ENCODE peak calls at places on chromosome 12, in nine cellular contexts. One of them, this sample, is unnamed.

GRCh38 chr12:54595471-54595870 is 7.0 kb upstream of the PPP1R1A start:
- DNase-seq in fibroblast of villous mesenchyme: no peak
- DNase-seq in MM.1S: no peak
- DNase-seq in AG09309: no peak
- DNase-seq in brain microvascular endothelial cell: no peak
- DNase-seq in GM12864: no peak
- DNase-seq in GM12865: no peak
- DNase-seq in CD8-positive, alpha-beta T cell: no peak
- DNase-seq in uterus: no peak
- DNase-seq in this sample: no peak

GRCh38 chr12:124493809-124494750 is 73.3 kb downstream of the NCOR2 start:
- DNase-seq in fibroblast of villous mesenchyme: no peak
- DNase-seq in MM.1S: no peak
- DNase-seq in AG09309: no peak
- DNase-seq in brain microvascular endothelial cell: no peak
- DNase-seq in GM12864: peak
- DNase-seq in GM12865: peak
- DNase-seq in CD8-positive, alpha-beta T cell: no peak
- DNase-seq in uterus: no peak
- DNase-seq in this sample: peak

GRCh38 chr12:43899574-43899973 is 63.7 kb downstream of the TMEM117 start:
- DNase-seq in fibroblast of villous mesenchyme: no peak
- DNase-seq in MM.1S: no peak
- DNase-seq in AG09309: no peak
- DNase-seq in brain microvascular endothelial cell: no peak
- DNase-seq in GM12864: no peak
- DNase-seq in GM12865: no peak
- DNase-seq in CD8-positive, alpha-beta T cell: no peak
- DNase-seq in uterus: no peak
- DNase-seq in this sample: no peak

GRCh38 chr12:98743362-98743953 is 98.4 kb downstream of the APAF1 start:
- DNase-seq in fibroblast of villous mesenchyme: no peak
- DNase-seq in MM.1S: no peak
- DNase-seq in AG09309: no peak
- DNase-seq in brain microvascular endothelial cell: peak
- DNase-seq in GM12864: no peak
- DNase-seq in GM12865: peak
- DNase-seq in CD8-positive, alpha-beta T cell: no peak
- DNase-seq in uterus: no peak
- DNase-seq in this sample: peak

GRCh38 chr12:94973202-94973601 is 30.3 kb downstream of the NDUFA12 start:
- DNase-seq in fibroblast of villous mesenchyme: peak
- DNase-seq in MM.1S: no peak
- DNase-seq in AG09309: peak
- DNase-seq in brain microvascular endothelial cell: no peak
- DNase-seq in GM12864: no peak
- DNase-seq in GM12865: no peak
- DNase-seq in CD8-positive, alpha-beta T cell: no peak
- DNase-seq in uterus: no peak
- DNase-seq in this sample: no peak

GRCh38 chr12:63845726-63846125 is 1.2 kb downstream of the SRGAP1 start:
- DNase-seq in fibroblast of villous mesenchyme: peak
- DNase-seq in MM.1S: no peak
- DNase-seq in AG09309: peak
- DNase-seq in brain microvascular endothelial cell: peak
- DNase-seq in GM12864: no peak
- DNase-seq in GM12865: no peak
- DNase-seq in CD8-positive, alpha-beta T cell: no peak
- DNase-seq in uterus: no peak
- DNase-seq in this sample: no peak

GRCh38 chr12:92753976-92754885 is 51.4 kb downstream of the PLEKHG7 start:
- DNase-seq in fibroblast of villous mesenchyme: no peak
- DNase-seq in MM.1S: no peak
- DNase-seq in AG09309: no peak
- DNase-seq in brain microvascular endothelial cell: peak
- DNase-seq in GM12864: no peak
- DNase-seq in GM12865: no peak
- DNase-seq in CD8-positive, alpha-beta T cell: no peak
- DNase-seq in uterus: peak
- DNase-seq in this sample: no peak

GRCh38 chr12:79643821-79644220 is 46.9 kb downstream of the PAWR start:
- DNase-seq in fibroblast of villous mesenchyme: no peak
- DNase-seq in MM.1S: no peak
- DNase-seq in AG09309: no peak
- DNase-seq in brain microvascular endothelial cell: no peak
- DNase-seq in GM12864: no peak
- DNase-seq in GM12865: no peak
- DNase-seq in CD8-positive, alpha-beta T cell: no peak
- DNase-seq in uterus: no peak
- DNase-seq in this sample: no peak

GRCh38 chr12:68773582-68773981 is 27.6 kb downstream of the SLC35E3 start:
- DNase-seq in fibroblast of villous mesenchyme: peak
- DNase-seq in MM.1S: no peak
- DNase-seq in AG09309: no peak
- DNase-seq in brain microvascular endothelial cell: no peak
- DNase-seq in GM12864: no peak
- DNase-seq in GM12865: no peak
- DNase-seq in CD8-positive, alpha-beta T cell: no peak
- DNase-seq in uterus: no peak
- DNase-seq in this sample: no peak

GRCh38 chr12:68771223-68771925 is 25.4 kb downstream of the SLC35E3 start:
- DNase-seq in fibroblast of villous mesenchyme: no peak
- DNase-seq in MM.1S: no peak
- DNase-seq in AG09309: no peak
- DNase-seq in brain microvascular endothelial cell: no peak
- DNase-seq in GM12864: no peak
- DNase-seq in GM12865: no peak
- DNase-seq in CD8-positive, alpha-beta T cell: no peak
- DNase-seq in uterus: no peak
- DNase-seq in this sample: no peak

GRCh38 chr12:68772714-68773113 is 26.7 kb downstream of the SLC35E3 start:
- DNase-seq in fibroblast of villous mesenchyme: no peak
- DNase-seq in MM.1S: peak
- DNase-seq in AG09309: no peak
- DNase-seq in brain microvascular endothelial cell: no peak
- DNase-seq in GM12864: no peak
- DNase-seq in GM12865: peak
- DNase-seq in CD8-positive, alpha-beta T cell: peak
- DNase-seq in uterus: no peak
- DNase-seq in this sample: peak

GRCh38 chr12:68776976-68777610 is 30.9 kb upstream of the MDM2 start:
- DNase-seq in fibroblast of villous mesenchyme: no peak
- DNase-seq in MM.1S: no peak
- DNase-seq in AG09309: no peak
- DNase-seq in brain microvascular endothelial cell: no peak
- DNase-seq in GM12864: no peak
- DNase-seq in GM12865: no peak
- DNase-seq in CD8-positive, alpha-beta T cell: no peak
- DNase-seq in uterus: no peak
- DNase-seq in this sample: no peak

DNA sequence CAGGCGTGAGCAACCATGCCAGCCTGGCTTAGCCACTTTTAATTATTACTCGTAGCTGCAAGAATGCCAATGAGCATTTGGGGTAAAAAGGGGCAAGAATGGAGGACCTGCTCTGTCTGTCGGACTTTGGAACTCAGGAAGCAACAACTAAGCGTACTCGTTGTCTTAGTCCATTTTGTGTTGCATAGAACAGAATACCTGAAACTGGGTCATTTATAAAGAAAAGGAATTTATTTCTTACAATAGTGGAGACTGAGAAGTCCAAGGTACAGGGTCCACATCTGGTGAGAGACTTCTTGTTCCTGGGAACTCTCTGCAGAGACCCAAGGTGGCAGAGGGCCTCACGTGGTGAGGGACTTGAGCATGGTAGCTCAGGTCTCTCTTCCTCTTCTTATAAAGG is 29.1 kb downstream of the SLC35E3 start:
- DNase-seq in fibroblast of villous mesenchyme: no peak
- DNase-seq in MM.1S: no peak
- DNase-seq in AG09309: no peak
- DNase-seq in brain microvascular endothelial cell: no peak
- DNase-seq in GM12864: no peak
- DNase-seq in GM12865: no peak
- DNase-seq in CD8-positive, alpha-beta T cell: no peak
- DNase-seq in uterus: no peak
- DNase-seq in this sample: no peak
- TF ChIP-seq CTCF in fibroblast of villous mesenchyme: no peak
- TF ChIP-seq CTCF in MM.1S: no peak
- TF ChIP-seq CTCF in AG09309: no peak
- TF ChIP-seq CTCF in brain microvascular endothelial cell: no peak
- TF ChIP-seq CTCF in GM12864: no peak
- TF ChIP-seq CTCF in GM12865: no peak
- TF ChIP-seq CTCF in CD8-positive, alpha-beta T cell: no peak
- TF ChIP-seq CTCF in uterus: no peak
- TF ChIP-seq CTCF in this sample: no peak

DNA sequence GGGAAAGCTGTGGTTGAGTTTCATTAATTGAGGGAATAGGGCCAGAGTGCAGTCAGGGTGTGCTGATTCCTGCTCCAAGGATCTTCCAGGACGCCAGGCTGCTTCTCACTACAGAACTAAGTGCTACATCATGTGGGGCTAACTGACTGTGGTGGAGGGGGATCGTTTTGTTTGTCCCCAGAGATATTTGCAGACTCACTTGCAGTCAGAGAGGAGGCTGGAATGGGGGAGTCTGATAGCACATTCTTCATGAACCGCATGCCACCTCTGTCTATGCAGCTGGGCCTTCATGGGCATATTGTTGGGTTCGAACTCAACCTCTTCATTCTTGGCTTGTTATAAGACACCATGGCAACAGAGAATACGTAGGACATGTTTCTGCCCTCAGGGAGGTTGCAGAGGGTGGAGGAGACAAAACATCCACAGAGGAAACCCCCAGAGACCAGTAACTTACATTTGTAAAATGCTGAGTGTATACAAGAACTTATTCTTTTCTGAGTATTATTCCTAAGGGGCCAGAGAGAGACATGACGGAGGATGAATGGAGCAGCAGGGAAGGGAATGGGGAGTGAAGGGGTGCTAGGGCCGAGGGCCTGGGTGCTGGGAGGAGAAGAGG is 13.0 kb downstream of the KRT7 start:
- DNase-seq in fibroblast of villous mesenchyme: peak
- DNase-seq in MM.1S: no peak
- DNase-seq in AG09309: no peak
- DNase-seq in brain microvascular endothelial cell: no peak
- DNase-seq in GM12864: no peak
- DNase-seq in GM12865: no peak
- DNase-seq in CD8-positive, alpha-beta T cell: no peak
- DNase-seq in uterus: no peak
- DNase-seq in this sample: peak
- TF ChIP-seq CTCF in fibroblast of villous mesenchyme: no peak
- TF ChIP-seq CTCF in MM.1S: no peak
- TF ChIP-seq CTCF in AG09309: no peak
- TF ChIP-seq CTCF in brain microvascular endothelial cell: no peak
- TF ChIP-seq CTCF in GM12864: no peak
- TF ChIP-seq CTCF in GM12865: no peak
- TF ChIP-seq CTCF in CD8-positive, alpha-beta T cell: no peak
- TF ChIP-seq CTCF in uterus: no peak
- TF ChIP-seq CTCF in this sample: no peak

GRCh38 chr12:126668961-126669360 is 1598.0 kb upstream of the TMEM132C start:
- DNase-seq in fibroblast of villous mesenchyme: peak
- DNase-seq in MM.1S: no peak
- DNase-seq in AG09309: peak
- DNase-seq in brain microvascular endothelial cell: peak
- DNase-seq in GM12864: no peak
- DNase-seq in GM12865: no peak
- DNase-seq in CD8-positive, alpha-beta T cell: no peak
- DNase-seq in uterus: no peak
- DNase-seq in this sample: no peak

GRCh38 chr12:126667340-126667739 is 1599.6 kb upstream of the TMEM132C start:
- DNase-seq in fibroblast of villous mesenchyme: peak
- DNase-seq in MM.1S: no peak
- DNase-seq in AG09309: peak
- DNase-seq in brain microvascular endothelial cell: peak
- DNase-seq in GM12864: no peak
- DNase-seq in GM12865: no peak
- DNase-seq in CD8-positive, alpha-beta T cell: no peak
- DNase-seq in uterus: no peak
- DNase-seq in this sample: no peak

GRCh38 chr12:126668538-126668937 is 1598.4 kb upstream of the TMEM132C start:
- DNase-seq in fibroblast of villous mesenchyme: peak
- DNase-seq in MM.1S: no peak
- DNase-seq in AG09309: peak
- DNase-seq in brain microvascular endothelial cell: peak
- DNase-seq in GM12864: no peak
- DNase-seq in GM12865: no peak
- DNase-seq in CD8-positive, alpha-beta T cell: no peak
- DNase-seq in uterus: no peak
- DNase-seq in this sample: no peak

GRCh38 chr12:126663304-126664094 is 1598.3 kb downstream of the AACS start:
- DNase-seq in fibroblast of villous mesenchyme: peak
- DNase-seq in MM.1S: no peak
- DNase-seq in AG09309: no peak
- DNase-seq in brain microvascular endothelial cell: peak
- DNase-seq in GM12864: no peak
- DNase-seq in GM12865: peak
- DNase-seq in CD8-positive, alpha-beta T cell: no peak
- DNase-seq in uterus: no peak
- DNase-seq in this sample: no peak
- TF ChIP-seq CTCF in fibroblast of villous mesenchyme: no peak
- TF ChIP-seq CTCF in MM.1S: peak
- TF ChIP-seq CTCF in AG09309: peak
- TF ChIP-seq CTCF in brain microvascular endothelial cell: peak
- TF ChIP-seq CTCF in GM12864: peak
- TF ChIP-seq CTCF in GM12865: peak
- TF ChIP-seq CTCF in CD8-positive, alpha-beta T cell: no peak
- TF ChIP-seq CTCF in uterus: no peak
- TF ChIP-seq CTCF in this sample: peak

GRCh38 chr12:90098132-90098779 is 389.6 kb upstream of the ATP2B1 start:
- DNase-seq in fibroblast of villous mesenchyme: no peak
- DNase-seq in MM.1S: no peak
- DNase-seq in AG09309: no peak
- DNase-seq in brain microvascular endothelial cell: no peak
- DNase-seq in GM12864: no peak
- DNase-seq in GM12865: no peak
- DNase-seq in CD8-positive, alpha-beta T cell: no peak
- DNase-seq in uterus: no peak
- DNase-seq in this sample: no peak

GRCh38 chr12:90106568-90106967 is 397.9 kb upstream of the ATP2B1 start:
- DNase-seq in fibroblast of villous mesenchyme: no peak
- DNase-seq in MM.1S: no peak
- DNase-seq in AG09309: no peak
- DNase-seq in brain microvascular endothelial cell: no peak
- DNase-seq in GM12864: no peak
- DNase-seq in GM12865: no peak
- DNase-seq in CD8-positive, alpha-beta T cell: no peak
- DNase-seq in uterus: no peak
- DNase-seq in this sample: no peak

GRCh38 chr12:90099288-90099687 is 390.6 kb upstream of the ATP2B1 start:
- DNase-seq in fibroblast of villous mesenchyme: no peak
- DNase-seq in MM.1S: no peak
- DNase-seq in AG09309: no peak
- DNase-seq in brain microvascular endothelial cell: no peak
- DNase-seq in GM12864: no peak
- DNase-seq in GM12865: no peak
- DNase-seq in CD8-positive, alpha-beta T cell: no peak
- DNase-seq in uterus: no peak
- DNase-seq in this sample: no peak

GRCh38 chr12:90100619-90101018 is 392.0 kb upstream of the ATP2B1 start:
- DNase-seq in fibroblast of villous mesenchyme: no peak
- DNase-seq in MM.1S: no peak
- DNase-seq in AG09309: no peak
- DNase-seq in brain microvascular endothelial cell: no peak
- DNase-seq in GM12864: no peak
- DNase-seq in GM12865: no peak
- DNase-seq in CD8-positive, alpha-beta T cell: no peak
- DNase-seq in uterus: no peak
- DNase-seq in this sample: no peak

GRCh38 chr12:90102957-90103652 is 394.5 kb upstream of the ATP2B1 start:
- DNase-seq in fibroblast of villous mesenchyme: peak
- DNase-seq in MM.1S: peak
- DNase-seq in AG09309: no peak
- DNase-seq in brain microvascular endothelial cell: peak
- DNase-seq in GM12864: peak
- DNase-seq in GM12865: peak
- DNase-seq in CD8-positive, alpha-beta T cell: no peak
- DNase-seq in uterus: no peak
- DNase-seq in this sample: peak
- TF ChIP-seq CTCF in fibroblast of villous mesenchyme: peak
- TF ChIP-seq CTCF in MM.1S: peak
- TF ChIP-seq CTCF in AG09309: peak
- TF ChIP-seq CTCF in brain microvascular endothelial cell: peak
- TF ChIP-seq CTCF in GM12864: peak
- TF ChIP-seq CTCF in GM12865: peak
- TF ChIP-seq CTCF in CD8-positive, alpha-beta T cell: peak
- TF ChIP-seq CTCF in uterus: peak
- TF ChIP-seq CTCF in this sample: no peak

This sample was measured in GM20000.